ENCODE peak calls at places on chromosome 1, in six cellular contexts. T is endodermal cell, U is IMR-90, Y is spleen, B is A549, L is mammary epithelial cell. M is an unnamed sample.

GRCh38 chr1:180854456-180854855 is 58.2 kb upstream of the KIAA1614 start:
- DNase-seq in Y (no peak), B (no peak), T (peak), L (peak), U (no peak), M (no peak)

GRCh38 chr1:81974222-81974841 is 173.6 kb downstream of the ADGRL2 start:
- DNase-seq in U (no peak), B (no peak), Y (no peak), T (no peak), L (no peak), M (no peak)

GRCh38 chr1:70221241-70222077 is at the start of gene SRSF11:
- DNase-seq in Y (peak), U (peak), L (peak), B (peak), T (peak), M (peak)

GRCh38 chr1:8211620-8212442 is 106.1 kb upstream of the SLC45A1 start:
- DNase-seq in Y (no peak), B (peak), L (peak), T (no peak), U (peak), M (peak)

GRCh38 chr1:31605908-31606427 is 11.5 kb upstream of the HCRTR1 start:
- DNase-seq in T (no peak), L (peak), Y (no peak), U (peak), B (no peak), M (peak)

GRCh38 chr1:59415876-59416275 is 119.0 kb downstream of the FGGY start:
- DNase-seq in U (peak), T (no peak), B (no peak), L (no peak), Y (no peak), M (no peak)

GRCh38 chr1:245260116-245260882 is 105.5 kb downstream of the KIF26B start:
- DNase-seq in T (no peak), U (no peak), B (no peak), Y (no peak), L (no peak), M (no peak)

GRCh38 chr1:45929257-45929687 is 125.9 kb downstream of the MAST2 start:
- DNase-seq in T (peak), Y (no peak), B (peak), U (peak), L (peak), M (no peak)

GRCh38 chr1:29783501-29784275 is 547.4 kb downstream of the PTPRU start:
- DNase-seq in B (no peak), L (no peak), Y (peak), U (no peak), T (no peak), M (no peak)

DNA sequence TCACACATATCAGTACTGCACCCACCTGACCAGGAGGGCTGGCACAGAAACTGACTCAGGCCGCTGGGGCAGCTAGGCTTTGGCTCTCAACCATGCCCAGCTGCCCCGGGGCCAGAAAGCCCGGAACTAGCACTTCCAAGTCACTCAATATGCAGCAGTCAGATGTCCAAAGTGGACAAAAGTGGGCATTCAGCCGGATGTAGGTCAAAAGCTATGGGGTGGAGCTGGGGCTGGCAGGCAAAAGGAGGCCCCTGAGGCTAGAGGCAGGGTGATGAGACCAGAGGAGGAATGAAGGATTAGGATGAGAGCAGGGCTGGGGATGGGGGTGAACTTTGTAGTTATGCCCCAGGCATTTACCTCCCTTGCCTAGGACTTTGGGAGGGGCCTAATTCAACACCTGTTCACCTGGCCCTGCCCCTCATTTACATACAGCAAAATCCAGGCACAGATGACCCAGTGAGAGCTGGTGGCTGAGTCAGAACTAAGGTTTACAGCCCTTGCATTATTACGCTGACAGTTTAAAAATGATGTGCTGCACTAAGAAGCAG is 30.7 kb upstream of the EDN2 start:
- DNase-seq in B (no peak), U (no peak), T (peak), Y (no peak), L (peak), M (no peak)
- H3K27ac ChIP-seq in B (no peak), U (no peak), T (no peak), Y (no peak), L (no peak), M (no peak)

DNA sequence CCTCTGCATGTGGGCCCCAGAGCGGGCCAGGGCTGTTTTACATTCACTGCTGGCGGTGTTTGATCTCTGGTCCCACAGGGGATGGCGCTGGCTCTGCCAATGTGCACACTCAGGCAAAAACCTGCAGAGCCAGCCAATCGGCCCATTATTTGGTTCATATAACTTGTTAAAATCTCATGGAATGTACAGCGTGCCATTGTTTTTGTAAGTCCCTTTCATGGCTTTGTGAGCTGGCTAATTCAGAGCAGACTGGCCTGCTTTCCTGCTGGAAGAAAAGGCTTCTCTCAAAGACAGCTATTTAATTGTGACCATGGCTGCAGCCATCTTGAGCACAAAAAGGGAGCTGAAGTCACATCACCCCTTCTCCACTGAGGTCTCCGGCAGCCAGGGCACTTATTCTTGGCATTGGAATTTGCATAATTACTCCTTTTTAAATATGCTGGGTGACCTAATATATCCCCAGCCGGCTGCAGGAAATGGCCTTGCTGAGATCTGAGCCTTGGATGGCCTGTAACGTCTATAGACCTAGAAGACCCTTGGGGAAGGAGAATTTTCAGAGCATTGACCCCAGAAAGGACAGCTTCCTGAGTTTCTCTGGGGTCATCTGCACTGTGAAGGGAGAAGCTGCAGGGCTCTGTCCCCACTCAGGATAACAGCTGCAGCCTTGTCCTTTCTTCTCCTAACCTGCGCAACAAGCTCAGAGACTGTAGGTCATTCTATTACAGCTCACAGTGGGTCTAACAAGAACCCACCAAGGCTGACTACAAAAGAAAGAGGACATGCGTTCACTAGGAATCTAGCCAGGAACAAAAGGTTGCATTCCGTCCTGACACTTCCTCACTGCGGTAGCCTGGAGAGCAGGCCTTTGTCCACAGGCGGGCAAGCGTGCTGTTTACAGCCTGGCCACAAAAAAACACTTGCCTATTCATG is 45.8 kb downstream of the BCAR3 start:
- DNase-seq in B (no peak), L (no peak), U (no peak), Y (no peak), T (peak), M (no peak)
- H3K27ac ChIP-seq in B (no peak), L (no peak), U (no peak), Y (peak), T (peak), M (no peak)

GRCh38 chr1:66137235-66137634 is 344.5 kb downstream of the PDE4B start:
- DNase-seq in L (no peak), T (no peak), U (peak), B (no peak), Y (no peak), M (no peak)
- H3K27ac ChIP-seq in L (no peak), T (no peak), U (no peak), B (no peak), Y (no peak), M (no peak)

GRCh38 chr1:85297855-85298629 is 21.6 kb upstream of the BCL10 start:
- DNase-seq in B (peak), Y (peak), L (peak), T (no peak), U (peak), M (peak)
- H3K27ac ChIP-seq in B (peak), Y (peak), L (peak), T (no peak), U (peak), M (peak)

GRCh38 chr1:229199892-229200291 is 71.0 kb upstream of the RAB4A start:
- DNase-seq in L (no peak), Y (peak), B (no peak), T (no peak), U (no peak), M (no peak)
- H3K27ac ChIP-seq in L (no peak), Y (peak), B (no peak), T (no peak), U (no peak), M (no peak)

DNA sequence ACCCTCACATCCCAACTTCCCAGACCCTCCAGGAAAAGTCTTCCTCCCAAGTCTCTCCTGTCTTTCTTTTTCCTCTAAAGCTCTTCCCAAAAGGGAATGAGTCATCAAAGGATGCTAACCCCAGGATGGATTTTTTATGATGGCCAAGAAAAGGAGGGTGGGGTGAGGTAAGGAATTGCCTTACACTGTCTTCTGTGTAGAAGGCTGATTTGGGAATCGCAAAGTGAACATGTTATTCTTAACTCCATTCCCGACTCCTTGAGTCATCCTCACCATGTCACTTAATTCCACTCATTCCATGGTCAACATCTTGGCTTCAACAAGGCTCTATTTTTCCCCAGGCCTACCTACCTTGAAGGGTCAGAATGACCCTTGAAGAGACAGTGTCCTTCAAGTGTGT is 44.0 kb downstream of the TBX15 start:
- DNase-seq in L (no peak), T (no peak), B (no peak), Y (no peak), U (no peak), M (no peak)
- H3K27ac ChIP-seq in L (no peak), T (no peak), B (no peak), Y (no peak), U (no peak), M (no peak)

DNA sequence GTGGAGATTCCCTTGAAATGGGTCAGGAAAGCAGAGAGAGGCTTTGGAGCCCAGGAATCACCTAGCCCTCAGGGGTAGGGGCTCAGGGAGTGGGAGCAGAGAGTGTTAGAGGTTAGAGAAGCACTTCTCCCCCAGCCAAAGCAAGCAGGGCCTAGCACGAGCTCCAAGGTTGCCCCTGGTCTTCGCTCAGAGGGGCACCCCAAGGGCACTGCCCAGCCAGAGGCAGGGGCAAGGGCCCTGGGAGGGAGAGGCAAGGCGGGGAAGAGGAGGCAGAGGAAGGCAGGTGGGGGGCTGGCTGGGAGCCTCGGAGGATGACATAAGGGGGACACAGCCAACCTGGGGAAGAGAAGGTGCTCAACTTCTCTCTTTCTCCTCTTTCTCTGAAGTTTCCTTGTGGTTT is 71.9 kb downstream of the CASZ1 start:
- DNase-seq in U (no peak), T (no peak), B (no peak), Y (no peak), L (no peak), M (no peak)
- H3K27ac ChIP-seq in U (no peak), T (no peak), B (peak), Y (no peak), L (no peak), M (no peak)

GRCh38 chr1:183019860-183020259 is 3.4 kb upstream of the LAMC1 start:
- DNase-seq in B (peak), T (no peak), U (peak), L (peak), Y (no peak), M (no peak)
- H3K27ac ChIP-seq in B (peak), T (no peak), U (no peak), L (no peak), Y (no peak), M (no peak)

M was measured in epithelial cell of prostate.